ENCODE peak calls at places on chromosome 16, in eight cellular contexts. R is PC-3, G is OCI-LY7, P is SK-N-SH, T is GM23338, H is HCT116, S is hepatocyte, U is neural progenitor cell. O is an unnamed sample.

GRCh38 chr16:66915041-66915440 is 3.6 kb downstream of the CDH16 start:
- DNase-seq in P (no peak), R (no peak), T (no peak), S (no peak), H (no peak), G (no peak), U (no peak), O (no peak)

GRCh38 chr16:65068151-65068740 is 53.6 kb downstream of the CDH11 start:
- DNase-seq in T (peak; percentile 57), H (no peak), S (no peak), U (no peak), R (no peak), P (no peak), G (no peak), O (no peak)

GRCh38 chr16:54875443-54875842 is 55.2 kb upstream of the IRX5 start:
- DNase-seq in P (no peak), U (peak; percentile 13), H (no peak), S (no peak), R (no peak), G (no peak), T (peak; percentile 22), O (no peak)

GRCh38 chr16:85963746-85964370 is 64.9 kb downstream of the IRF8 start:
- DNase-seq in G (no peak), H (no peak), R (no peak), P (no peak), U (no peak), T (no peak), S (peak; percentile 33), O (no peak)

GRCh38 chr16:19980866-19981265 is 92.8 kb downstream of the GPR139 start:
- DNase-seq in H (peak; percentile 21), T (peak; percentile 77), U (peak; percentile 60), P (peak; percentile 41), G (no peak), R (peak; percentile 15), S (peak; percentile 41), O (no peak)

GRCh38 chr16:10846213-10846998 is 27.8 kb upstream of the TVP23A start:
- DNase-seq in R (no peak), G (no peak), H (no peak), P (no peak), U (no peak), T (no peak), S (no peak), O (no peak)

GRCh38 chr16:66357523-66357928 is 9.0 kb upstream of the CDH5 start:
- DNase-seq in G (peak; percentile 49), H (peak; percentile 72), T (peak; percentile 87), P (peak; percentile 76), S (peak; percentile 83), U (peak; percentile 75), R (peak; percentile 90), O (peak; percentile 51)

GRCh38 chr16:19884021-19884485 is 595 bp downstream of the GPRC5B start:
- DNase-seq in H (no peak), T (peak; percentile 35), S (peak; percentile 55), U (peak; percentile 57), P (peak; percentile 70), R (no peak), G (no peak), O (no peak)

GRCh38 chr16:25118851-25119584 is 7.5 kb downstream of the LCMT1 start:
- DNase-seq in G (no peak), H (no peak), R (no peak), U (no peak), P (no peak), T (no peak), S (no peak), O (no peak)
- H2AFZ ChIP-seq in G (no peak overlapping the region), H (no peak overlapping the region), R (no peak overlapping the region), U (no peak overlapping the region), P (no peak overlapping the region), T (no peak overlapping the region), S (no peak overlapping the region), O (no peak overlapping the region)

GRCh38 chr16:88926374-88926990 is 50.5 kb downstream of the CBFA2T3 start:
- DNase-seq in S (no peak), T (no peak), P (no peak), U (peak; percentile 58), H (peak; percentile 78), R (peak; percentile 21), G (no peak), O (no peak)
- TF ChIP-seq CTCF in S (no peak), T (no peak), P (no peak), U (no peak), H (no peak), R (no peak), G (no peak), O (no peak)

GRCh38 chr16:12172343-12172742 is 195.8 kb downstream of the SNX29 start:
- DNase-seq in R (no peak), S (no peak), U (no peak), G (no peak), T (no peak), H (no peak), P (no peak), O (no peak)
- TF ChIP-seq EZH2phosphoT487 in R (no peak), S (no peak), U (no peak), G (no peak), T (no peak), H (no peak), P (no peak), O (no peak)

GRCh38 chr16:24699151-24699723 is 30.2 kb upstream of the TNRC6A start:
- DNase-seq in U (no peak), T (no peak), R (no peak), S (no peak), P (no peak), G (no peak), H (no peak), O (no peak)

GRCh38 chr16:24696699-24697098 is 32.8 kb upstream of the TNRC6A start:
- DNase-seq in T (no peak), S (no peak), U (no peak), H (no peak), P (no peak), R (no peak), G (no peak), O (no peak)

GRCh38 chr16:24698314-24698713 is 31.1 kb upstream of the TNRC6A start:
- DNase-seq in T (no peak), U (no peak), S (no peak), H (no peak), R (no peak), P (no peak), G (no peak), O (no peak)

GRCh38 chr16:24700549-24701392 is 28.7 kb upstream of the TNRC6A start:
- DNase-seq in R (peak; percentile 97), H (peak; percentile 89), S (peak; percentile 65), G (no peak), U (no peak), T (peak; percentile 64), P (peak; percentile 28), O (no peak)

GRCh38 chr16:24701521-24701951 is 27.9 kb upstream of the TNRC6A start:
- DNase-seq in U (no peak), T (no peak), G (no peak), R (peak; percentile 49), H (no peak), P (no peak), S (no peak), O (no peak)
- H2AFZ ChIP-seq in U (no peak overlapping the region), T (peak overlapping the region; percentile 25), G (no peak overlapping the region), R (peak overlapping the region; percentile 15), H (peak overlapping the region; percentile 42), P (peak overlapping the region; percentile 72), S (no peak overlapping the region), O (no peak overlapping the region)

DNA sequence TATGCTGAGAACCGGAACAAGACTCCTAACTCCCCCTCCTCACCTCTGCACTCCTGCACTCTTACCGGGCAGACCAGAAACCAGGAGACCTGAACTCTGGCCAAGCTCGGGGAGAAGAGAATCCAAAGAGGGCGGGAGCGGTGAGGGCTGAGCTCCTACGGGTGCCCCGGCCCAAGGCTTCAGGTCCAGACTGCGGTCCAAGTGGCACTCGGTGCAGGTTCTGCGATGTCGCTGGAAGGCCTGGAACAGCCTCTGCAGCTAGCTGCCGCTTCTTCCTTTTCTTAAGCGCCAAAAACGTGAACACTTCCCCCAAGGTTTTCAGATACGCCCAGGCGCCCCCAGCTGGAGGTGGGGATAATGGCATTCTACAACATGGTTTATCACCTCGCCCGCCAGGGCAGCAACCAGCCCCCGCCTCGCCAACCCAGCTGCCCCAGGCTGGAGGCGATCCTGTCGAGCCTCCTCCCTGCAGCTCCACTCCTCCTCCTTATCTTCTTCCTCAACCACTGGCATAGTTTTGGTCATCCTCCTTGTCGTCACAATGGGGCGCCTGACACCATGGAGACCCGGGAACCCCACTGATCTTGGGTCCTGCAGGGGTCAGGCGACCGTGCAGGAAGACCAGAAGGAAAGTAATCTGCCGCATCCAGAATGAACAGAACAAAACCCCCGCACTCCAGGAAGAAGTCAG is 1735.9 kb downstream of the TP53TG3F start:
- DNase-seq in G (no peak), R (no peak), U (no peak), S (no peak), T (peak; percentile 0), P (no peak), H (no peak), O (no peak)
- TF ChIP-seq CTCF in G (no peak), R (no peak), U (no peak), S (no peak), T (no peak), P (peak; percentile 46), H (no peak), O (peak; percentile 12)

DNA sequence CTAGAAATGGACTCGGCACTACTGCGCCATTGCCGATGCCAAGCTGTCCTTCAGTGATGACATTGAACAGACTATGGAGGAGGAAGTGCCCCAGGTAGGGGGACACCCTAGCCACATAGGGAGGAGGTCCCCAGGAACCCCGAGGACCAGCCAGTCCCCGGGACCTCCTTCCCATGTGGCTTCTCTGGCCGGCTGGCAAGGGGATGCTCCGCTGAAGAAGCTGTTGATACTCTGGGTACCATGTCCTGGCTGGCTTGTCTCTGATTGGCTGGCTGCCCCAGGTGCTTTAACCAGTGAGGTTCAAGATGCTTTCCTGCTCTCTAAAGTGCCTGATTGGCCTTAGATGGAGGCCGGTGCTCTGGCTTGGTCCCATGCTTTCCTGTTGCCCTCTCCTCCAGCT is 103.6 kb downstream of the SDR42E1 start:
- DNase-seq in S (no peak), T (no peak), H (no peak), P (no peak), R (no peak), U (no peak), G (no peak), O (no peak)
- TF ChIP-seq EZH2phosphoT487 in S (no peak), T (no peak), H (no peak), P (no peak), R (no peak), U (no peak), G (no peak), O (no peak)

DNA sequence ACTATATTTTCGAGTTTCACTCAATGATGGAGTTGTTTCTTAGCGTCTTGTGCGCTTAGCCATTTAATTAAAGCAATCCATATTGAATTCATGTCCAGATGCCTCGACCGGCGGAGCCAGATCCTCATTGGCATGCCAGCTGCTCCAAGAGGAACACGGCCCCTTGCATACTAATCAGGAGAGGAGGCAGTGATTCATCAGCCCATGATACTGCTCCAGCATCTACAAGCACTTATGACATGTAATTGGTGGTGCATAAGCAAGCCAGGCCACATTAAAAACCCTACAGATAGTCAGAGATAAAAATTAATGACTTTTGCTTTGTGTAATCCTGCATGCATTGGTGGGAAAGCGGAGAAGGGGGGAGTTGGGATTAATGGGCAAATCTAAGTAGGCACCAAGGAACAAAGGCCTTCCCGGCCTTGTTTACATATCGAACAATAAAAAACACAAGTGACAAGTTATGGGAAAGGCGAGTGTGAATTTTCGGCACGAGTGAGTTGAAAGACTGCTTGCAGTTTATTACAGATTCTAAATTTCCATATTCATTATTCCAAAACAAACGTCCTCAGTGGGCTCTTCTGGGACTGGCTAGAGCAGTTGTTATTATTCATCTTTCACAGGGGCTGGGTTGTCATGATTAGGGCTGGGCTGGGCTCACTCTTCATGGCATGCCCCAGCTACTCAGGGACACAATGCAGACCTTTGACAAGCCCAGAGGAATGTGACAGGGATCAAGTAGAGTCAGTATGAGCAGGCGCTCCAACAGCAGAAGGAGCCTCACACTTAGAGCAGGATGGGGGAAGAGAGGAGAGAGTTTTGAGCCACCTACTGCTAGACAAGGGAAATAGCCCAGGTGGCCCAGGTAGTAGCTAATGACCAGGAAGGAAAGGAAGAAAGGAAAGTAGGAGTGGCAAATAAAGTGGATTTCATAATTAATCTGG is 281.7 kb upstream of the ZFHX3 start:
- DNase-seq in G (no peak), P (peak; percentile 61), S (peak; percentile 52), T (peak; percentile 60), H (no peak), U (peak; percentile 51), R (no peak), O (no peak)
- H2AFZ ChIP-seq in G (no peak overlapping the region), P (no peak overlapping the region), S (no peak overlapping the region), T (no peak overlapping the region), H (no peak overlapping the region), U (no peak overlapping the region), R (no peak overlapping the region), O (no peak overlapping the region)